ENCODE peak calls at places on chromosomes 5 and 9, in five cellular contexts. H is dorsolateral prefrontal cortex, N is BJ, Y is HFFc6, I is fibroblast of pulmonary artery. F is an unnamed sample.

GRCh38 chr5:168686837-168687236 is 107.7 kb upstream of the PANK3 start:
- DNase-seq in I (no peak), H (no peak), Y (no peak), N (no peak), F (no peak)

GRCh38 chr5:116320486-116320885 is 235.7 kb downstream of the COMMD10 start:
- DNase-seq in N (no peak), Y (no peak), H (no peak), I (peak), F (no peak)

GRCh38 chr5:56481147-56481997 is 248.2 kb upstream of the ANKRD55 start:
- DNase-seq in Y (no peak), I (peak), N (no peak), H (no peak), F (peak)

GRCh38 chr5:138950411-138951011 is 75.4 kb upstream of the LRRTM2 start:
- DNase-seq in Y (no peak), H (peak), I (no peak), N (no peak), F (no peak)

GRCh38 chr5:179362355-179362754 is 17.1 kb upstream of the ADAMTS2 start:
- DNase-seq in I (no peak), N (no peak), Y (no peak), H (no peak), F (no peak)

GRCh38 chr9:123727332-123727731 is 202.6 kb downstream of the DENND1A start:
- DNase-seq in Y (no peak), N (no peak), H (no peak), I (peak), F (no peak)

GRCh38 chr5:124689653-124690052 is 56.8 kb downstream of the ZNF608 start:
- DNase-seq in Y (no peak), N (no peak), I (no peak), H (no peak), F (no peak)

GRCh38 chr9:101028346-101029299 is at the start of gene PLPPR1:
- DNase-seq in Y (no peak), N (no peak), I (peak), H (peak), F (peak)

GRCh38 chr5:96336351-96336985 is 96.6 kb downstream of the PCSK1 start:
- DNase-seq in N (peak), Y (peak), I (peak), H (peak), F (peak)

GRCh38 chr9:15416880-15417279 is 5.8 kb upstream of the SNAPC3 start:
- DNase-seq in N (no peak), I (peak), Y (peak), H (no peak), F (no peak)

GRCh38 chr5:134491841-134492442 is 33.5 kb upstream of the JADE2 start:
- DNase-seq in I (no peak), H (no peak), N (no peak), Y (no peak), F (no peak)

GRCh38 chr9:112896131-112896530 is 5.5 kb upstream of the SLC46A2 start:
- DNase-seq in Y (no peak), N (no peak), I (no peak), H (no peak), F (no peak)

GRCh38 chr5:69522035-69522434 is 29.4 kb downstream of the OCLN start:
- DNase-seq in Y (no peak), I (no peak), N (no peak), H (no peak), F (no peak)

GRCh38 chr5:142602720-142603245 is 83.1 kb downstream of the FGF1 start:
- DNase-seq in Y (no peak), N (no peak), H (no peak), I (no peak), F (no peak)

GRCh38 chr5:72067682-72068470 is 39.4 kb upstream of the MAP1B start:
- DNase-seq in Y (peak), I (peak), H (no peak), N (peak), F (no peak)

GRCh38 chr9:124187311-124187710 is 70.4 kb upstream of the NEK6 start:
- DNase-seq in Y (no peak), H (no peak), N (no peak), I (no peak), F (no peak)

GRCh38 chr5:179484201-179484600 is 66.2 kb upstream of the RUFY1 start:
- DNase-seq in H (no peak), I (no peak), N (no peak), Y (no peak), F (no peak)

GRCh38 chr5:75048457-75048953 is 3.9 kb downstream of the GCNT4 start:
- DNase-seq in N (no peak), I (no peak), H (no peak), Y (no peak), F (no peak)

GRCh38 chr9:16532681-16533450 is 337.6 kb downstream of the BNC2 start:
- DNase-seq in H (no peak), N (no peak), Y (peak), I (peak), F (no peak)

GRCh38 chr5:69046375-69046957 is 47.3 kb upstream of the SLC30A5 start:
- DNase-seq in I (no peak), Y (no peak), N (no peak), H (no peak), F (no peak)

GRCh38 chr9:89886281-89886700 is 281.5 kb downstream of the GADD45G start:
- DNase-seq in N (peak), I (no peak), Y (no peak), H (no peak), F (no peak)

GRCh38 chr5:14256756-14257393 is 113.7 kb downstream of the TRIO start:
- DNase-seq in H (no peak), I (no peak), N (no peak), Y (no peak), F (no peak)

GRCh38 chr9:11821541-11821940 is 871.6 kb upstream of the TYRP1 start:
- DNase-seq in N (no peak), I (no peak), H (no peak), Y (no peak), F (no peak)

GRCh38 chr5:141094481-141095262 is at the start of gene PCDHB2:
- DNase-seq in I (peak), H (no peak), N (no peak), Y (peak), F (peak)
- TF ChIP-seq CTCF in I (no peak), H (peak), N (peak), Y (peak), F (peak)

GRCh38 chr9:120869360-120869687 is 7.7 kb downstream of the PHF19 start:
- DNase-seq in Y (no peak), N (no peak), I (no peak), H (no peak), F (no peak)

GRCh38 chr9:120869726-120870125 is 7.3 kb downstream of the PHF19 start:
- DNase-seq in H (no peak), N (no peak), Y (no peak), I (no peak), F (no peak)

GRCh38 chr9:120868339-120868675 is 8.7 kb downstream of the PHF19 start:
- DNase-seq in H (no peak), Y (peak), N (peak), I (peak), F (no peak)

GRCh38 chr9:120867676-120868338 is 9.2 kb downstream of the PHF19 start:
- DNase-seq in N (no peak), I (no peak), Y (no peak), H (no peak), F (no peak)

GRCh38 chr9:120868676-120869359 is 8.2 kb downstream of the PHF19 start:
- DNase-seq in N (peak), H (peak), Y (peak), I (peak), F (peak)
- TF ChIP-seq CTCF in N (peak), H (no peak), Y (peak), I (peak), F (peak)

GRCh38 chr9:1460143-1460769 is 410.1 kb downstream of the DMRT2 start:
- DNase-seq in I (no peak), H (no peak), Y (no peak), N (no peak), F (no peak)
- TF ChIP-seq CTCF in I (peak), H (peak), Y (peak), N (peak), F (peak)

GRCh38 chr5:34957857-34958690 is 28.7 kb downstream of the DNAJC21 start:
- DNase-seq in N (no peak), I (peak), H (no peak), Y (peak), F (peak)
- TF ChIP-seq CTCF in N (peak), I (peak), H (peak), Y (peak), F (peak)

GRCh38 chr9:35452481-35452880 is 37.4 kb upstream of the RUSC2 start:
- DNase-seq in Y (no peak), H (no peak), I (no peak), N (no peak), F (no peak)
- TF ChIP-seq CTCF in Y (peak), H (no peak), I (peak), N (peak), F (no peak)

GRCh38 chr9:130465383-130466096 is 20.8 kb downstream of the ASS1 start:
- DNase-seq in H (no peak), Y (no peak), N (no peak), I (no peak), F (no peak)
- TF ChIP-seq CTCF in H (no peak), Y (no peak), N (no peak), I (no peak), F (no peak)

GRCh38 chr9:33210006-33210715 is 29.8 kb upstream of the SPINK4 start:
- DNase-seq in H (no peak), N (no peak), Y (no peak), I (no peak), F (no peak)

GRCh38 chr9:33209394-33209793 is 30.6 kb upstream of the SPINK4 start:
- DNase-seq in H (no peak), Y (no peak), I (no peak), N (no peak), F (no peak)

GRCh38 chr9:33211695-33212393 is 28.1 kb upstream of the SPINK4 start:
- DNase-seq in N (no peak), Y (peak), I (peak), H (no peak), F (no peak)
- TF ChIP-seq CTCF in N (no peak), Y (peak), I (no peak), H (no peak), F (no peak)

DNA sequence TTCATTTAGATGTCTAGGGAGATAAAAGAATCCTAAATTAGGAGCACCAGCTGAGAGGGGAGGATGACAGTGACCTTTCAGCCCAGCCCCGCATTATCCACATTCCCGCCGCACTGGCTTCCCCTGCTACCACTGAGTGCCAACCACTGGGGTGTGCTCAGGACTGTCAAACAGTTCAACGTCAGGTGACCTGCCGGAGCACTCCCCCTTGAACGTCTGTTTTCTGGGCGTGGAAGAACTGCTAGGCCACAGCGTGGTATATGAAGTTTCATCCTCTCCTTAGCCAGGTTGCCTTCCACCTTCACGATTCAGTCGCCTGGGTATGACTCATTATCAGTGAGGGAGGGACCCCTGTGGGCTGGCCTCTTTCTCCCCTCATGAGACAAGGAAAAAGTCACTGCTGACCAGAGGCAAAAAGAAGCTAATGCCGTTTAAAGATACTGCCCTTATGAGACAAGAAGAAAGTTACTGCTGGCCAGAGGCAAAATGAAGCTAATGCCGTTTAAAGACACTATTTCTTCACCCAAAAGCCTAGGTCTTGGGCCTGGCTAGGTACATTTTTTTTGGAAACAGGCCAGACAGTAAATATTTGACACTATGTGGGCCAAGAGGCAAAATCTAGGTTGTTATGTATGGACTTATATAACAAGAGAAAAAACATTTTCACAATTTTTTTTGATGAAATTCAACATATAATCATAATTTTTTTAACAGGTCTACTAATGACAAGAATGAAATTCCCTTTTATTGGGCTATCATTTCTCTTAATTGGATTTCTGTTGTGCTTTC is 4.6 kb downstream of the NMRK1 start:
- DNase-seq in N (no peak), Y (no peak), I (no peak), H (peak), F (no peak)
- TF ChIP-seq CTCF in N (no peak), Y (no peak), I (no peak), H (no peak), F (no peak)

DNA sequence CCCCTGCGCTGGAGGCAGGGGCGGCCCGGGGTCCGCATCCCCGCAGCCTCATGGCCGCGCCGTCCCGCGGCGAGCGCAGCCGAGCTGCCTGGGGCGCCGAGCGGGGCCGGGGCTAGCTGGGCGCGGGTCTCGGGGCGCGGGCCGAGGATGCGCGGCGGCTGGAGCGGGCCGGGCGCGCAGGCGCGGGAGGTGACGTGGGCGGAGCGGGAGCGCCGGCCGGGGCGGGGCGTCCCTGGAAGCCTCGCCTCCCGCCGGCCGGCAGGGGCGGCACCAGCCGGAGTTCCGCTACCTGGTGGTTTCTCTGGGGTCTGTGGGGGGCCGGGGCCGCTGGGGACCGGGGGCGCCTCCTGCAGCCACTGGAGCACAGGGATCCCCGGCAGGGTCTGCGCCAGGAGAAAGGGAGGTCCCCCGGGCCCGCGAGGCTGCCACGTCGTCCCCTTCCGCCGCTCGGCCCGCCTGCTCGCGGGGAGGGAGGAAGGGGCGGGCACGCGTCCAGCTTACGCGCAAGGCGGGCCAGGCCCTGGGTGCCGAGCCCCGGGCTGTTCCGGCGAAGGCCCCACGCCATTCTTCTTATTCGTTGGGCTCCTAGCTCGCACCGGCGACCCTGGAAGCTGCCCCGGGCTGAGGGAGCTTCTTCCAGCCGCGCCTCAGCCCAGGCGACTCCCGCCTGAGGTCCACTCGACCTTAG is at the start of gene LPCAT1:
- DNase-seq in Y (peak), I (peak), H (peak), N (no peak), F (peak)
- TF ChIP-seq CTCF in Y (peak), I (no peak), H (no peak), N (no peak), F (peak)

DNA sequence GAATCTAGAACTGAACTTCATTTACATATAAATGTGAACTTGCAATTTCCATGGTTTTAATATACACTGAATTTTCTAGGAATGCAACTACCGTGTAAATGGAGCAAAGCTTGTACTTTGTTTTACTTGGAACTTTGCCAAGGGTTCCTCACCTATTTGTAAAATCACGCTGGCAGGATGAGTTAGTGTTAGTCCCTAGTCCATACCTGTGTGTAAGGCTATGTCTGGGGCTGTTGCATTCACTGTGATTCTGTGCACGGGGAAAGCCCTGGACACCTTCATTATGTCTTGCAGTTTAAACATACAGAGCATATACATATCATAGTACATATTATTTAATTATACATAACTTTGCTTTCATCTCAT is 119.9 kb downstream of the PAX5 start:
- DNase-seq in Y (no peak), H (no peak), I (no peak), N (no peak), F (no peak)
- TF ChIP-seq CTCF in Y (no peak), H (no peak), I (no peak), N (no peak), F (no peak)

F was measured in neural crest cell.